ENCODE peak calls at places on chromosomes 13 and 19, in five cellular contexts. O, Q, F, H and Y are unnamed samples.

GRCh38 chr13:30022796-30023195 is 172.4 kb upstream of the UBL3 start:
- DNase-seq in O (no peak), Q (no peak), F (no peak), H (no peak), Y (no peak)

GRCh38 chr13:114078501-114079451 is 53.6 kb downstream of the RASA3 start:
- DNase-seq in O (peak), Q (peak), F (peak), H (no peak), Y (peak)

GRCh38 chr19:313169-313987 is 22.2 kb upstream of the PLPP2 start:
- DNase-seq in O (no peak), Q (no peak), F (no peak), H (no peak), Y (no peak)

GRCh38 chr13:68027311-68027710 is 797.2 kb upstream of the PCDH9 start:
- DNase-seq in O (no peak), Q (no peak), F (no peak), H (no peak), Y (no peak)

GRCh38 chr13:40272776-40273139 is 393.7 kb downstream of the FOXO1 start:
- DNase-seq in O (peak), Q (no peak), F (no peak), H (no peak), Y (no peak)

GRCh38 chr19:56310462-56310861 is 4.2 kb downstream of the ZSCAN5A start:
- DNase-seq in O (no peak), Q (no peak), F (no peak), H (no peak), Y (no peak)

GRCh38 chr13:81602236-81602635 is 1261.3 kb upstream of the SPRY2 start:
- DNase-seq in O (no peak), Q (no peak), F (no peak), H (no peak), Y (peak)

GRCh38 chr19:13017306-13018036 is 22.2 kb downstream of the NFIX start:
- DNase-seq in O (no peak), Q (no peak), F (peak), H (peak), Y (no peak)

GRCh38 chr13:113123226-113124150 is 889 bp downstream of the F10 start:
- DNase-seq in O (no peak), Q (no peak), F (peak), H (peak), Y (no peak)

DNA sequence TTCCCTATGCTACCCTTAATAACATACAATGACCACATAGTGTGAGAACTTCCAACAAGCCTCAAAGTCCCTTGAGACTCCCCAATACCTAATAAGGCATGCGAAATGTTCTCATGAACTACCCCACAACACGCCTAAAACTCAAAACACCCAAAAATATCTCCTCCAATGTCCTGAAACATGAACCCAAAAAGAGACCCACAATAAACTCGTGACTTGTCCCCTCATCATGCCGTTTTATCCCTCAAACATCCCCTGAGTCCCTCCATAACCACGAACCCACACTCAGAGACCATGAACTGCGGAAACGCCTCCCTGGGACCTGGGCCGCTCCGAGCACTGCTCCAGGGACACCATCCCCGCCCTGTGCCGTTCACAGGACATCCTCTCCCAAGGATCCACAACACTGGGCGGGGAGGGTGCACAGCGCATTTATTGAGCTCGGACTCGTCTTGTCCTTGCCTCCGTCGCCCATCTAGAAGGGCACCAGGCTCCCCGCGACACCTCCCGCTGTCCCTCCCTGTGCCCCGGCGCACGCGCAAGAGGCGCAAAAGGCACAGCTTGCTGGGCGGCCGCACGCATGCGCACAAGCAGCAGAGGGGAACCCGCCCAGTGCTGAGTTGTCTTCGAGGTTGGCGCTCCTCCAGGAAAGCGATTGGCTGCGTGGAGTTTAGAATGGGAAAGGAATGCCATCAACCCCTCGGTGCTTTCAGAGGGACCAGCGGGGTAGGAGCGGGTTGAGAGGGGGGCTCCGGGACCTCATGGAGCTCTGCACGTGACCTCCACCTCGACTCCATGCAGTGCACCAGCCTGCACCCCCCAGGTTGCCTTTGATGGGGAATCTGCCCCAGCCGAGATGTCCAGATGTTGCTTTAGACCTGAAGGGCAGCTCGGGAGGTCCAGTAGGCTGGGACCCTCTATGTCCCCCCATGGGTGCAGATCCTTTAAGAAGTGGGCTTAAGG is 8.8 kb downstream of the FXYD3 start:
- DNase-seq in O (peak), Q (no peak), F (peak), H (peak), Y (peak)
- H3K4me3 ChIP-seq in O (peak), Q (peak), F (no peak), H (no peak), Y (peak)

DNA sequence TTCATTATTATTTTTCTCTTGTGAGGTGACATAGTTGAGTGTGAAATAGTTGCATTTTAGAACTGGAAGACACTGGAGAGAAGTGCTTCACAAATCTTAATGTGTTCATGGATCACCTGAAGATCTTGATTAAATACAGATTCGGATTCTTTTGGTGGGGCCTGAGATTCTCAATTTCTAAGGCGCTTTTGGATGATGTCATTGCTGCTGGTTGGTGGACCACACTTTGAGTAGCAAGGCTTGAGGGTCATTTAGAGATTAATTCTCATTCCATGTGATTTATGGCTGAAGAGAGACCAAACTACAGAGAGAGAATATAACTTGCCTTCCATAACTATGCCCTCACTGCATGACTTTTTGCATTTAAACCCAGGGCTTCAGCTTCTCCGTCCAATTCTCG is 27.2 kb downstream of the CEACAM8 start:
- DNase-seq in O (no peak), Q (no peak), F (no peak), H (no peak), Y (no peak)
- H3K9ac ChIP-seq in O (no peak), Q (no peak), F (no peak), H (no peak), Y (no peak)

GRCh38 chr19:2126879-2127518 is 24.4 kb downstream of the AP3D1 start:
- DNase-seq in O (no peak), Q (no peak), F (no peak), H (no peak), Y (no peak)
- H3K4me3 ChIP-seq in O (no peak), Q (no peak), F (no peak), H (no peak), Y (no peak)

DNA sequence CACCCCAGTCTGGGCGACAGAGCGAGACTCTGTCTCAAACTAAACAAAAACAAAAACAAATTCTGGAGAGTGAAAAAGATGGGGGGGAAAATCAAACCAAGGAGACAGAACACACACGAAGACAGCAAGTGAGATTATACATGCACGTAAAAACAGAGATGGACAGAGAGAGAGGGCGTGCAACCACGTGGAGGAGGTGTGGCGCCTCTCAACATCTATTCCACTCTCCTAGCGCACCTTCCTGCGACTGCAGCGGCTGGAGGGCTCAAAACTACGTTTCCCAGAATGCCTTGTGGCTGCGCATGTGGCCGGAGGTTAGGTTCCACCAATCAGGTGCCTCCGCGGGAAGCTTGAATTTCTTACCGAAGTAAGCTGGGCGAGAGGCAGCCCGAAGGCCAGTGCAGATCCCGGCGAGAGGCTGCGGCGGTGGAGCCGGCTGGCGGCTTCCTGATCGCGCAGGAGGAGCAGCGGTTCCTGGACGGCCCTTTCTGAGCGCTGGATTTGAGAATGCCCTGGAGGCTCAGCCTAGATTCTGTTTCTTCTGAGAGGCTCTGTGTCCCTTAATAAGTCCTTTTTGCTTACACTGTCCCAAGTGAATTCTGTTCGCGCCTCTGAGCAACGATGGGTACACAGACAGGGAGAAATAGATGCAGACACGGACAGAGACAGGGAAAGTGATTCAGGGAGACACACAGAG is 13.1 kb upstream of the NANOS2 start:
- DNase-seq in O (peak), Q (peak), F (peak), H (peak), Y (peak)
- H3K9ac ChIP-seq in O (no peak), Q (no peak), F (no peak), H (peak), Y (no peak)

DNA sequence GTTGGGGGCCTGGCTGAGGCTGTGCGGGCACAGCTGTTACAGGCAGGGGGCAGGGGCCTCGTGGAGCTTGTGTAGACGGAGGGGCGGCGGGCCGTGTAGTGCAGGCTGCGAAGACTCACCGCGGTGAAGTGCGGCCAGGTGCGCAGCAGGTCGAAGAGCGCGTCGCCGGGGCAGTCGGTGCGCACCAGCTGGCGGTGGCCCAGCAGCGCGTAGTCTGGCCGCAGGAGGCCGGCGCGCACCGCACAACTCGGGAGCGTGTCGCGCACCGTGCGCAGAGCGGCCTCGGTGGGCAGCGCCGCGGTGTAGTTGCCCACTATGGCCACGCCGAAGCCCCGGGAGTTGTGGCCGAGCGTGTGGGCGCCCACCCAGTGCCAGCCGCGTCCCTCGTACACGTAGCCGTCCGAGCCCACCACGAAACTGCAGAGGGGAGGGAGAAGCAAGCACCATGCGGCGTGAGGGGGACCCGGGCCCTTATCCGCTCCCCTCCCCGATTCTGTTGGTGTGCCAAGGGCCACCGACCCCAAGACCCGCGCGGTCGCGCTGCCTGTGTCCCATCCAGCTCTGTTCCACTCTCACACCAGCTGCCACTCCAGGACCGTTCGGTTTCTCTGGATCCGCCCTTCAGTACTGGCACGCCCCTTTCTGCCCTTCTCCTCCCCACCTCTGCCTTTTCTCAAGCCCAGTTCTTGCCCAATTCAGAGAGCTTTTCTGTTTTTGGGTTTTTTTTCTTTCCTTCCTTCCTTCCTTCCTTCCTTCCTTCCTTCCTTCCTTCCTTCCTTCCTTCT is 5.4 kb upstream of the RASAL3 start:
- DNase-seq in O (no peak), Q (no peak), F (peak), H (no peak), Y (peak)
- H3K4me3 ChIP-seq in O (no peak), Q (peak), F (no peak), H (no peak), Y (peak)

GRCh38 chr13:41675306-41675705 is 218.0 kb downstream of the RGCC start:
- DNase-seq in O (no peak), Q (no peak), F (no peak), H (no peak), Y (peak)
- H3K9ac ChIP-seq in O (no peak), Q (no peak), F (no peak), H (no peak), Y (no peak)